ENCODE peak calls at places on chromosomes 13 and 19, in five cellular contexts. R, O, N, H and Q are unnamed samples.

GRCh38 chr19:41859213-41859617 is 840 bp upstream of the RPS19 start:
- DNase-seq in R (no peak), O (no peak), N (no peak), H (no peak), Q (no peak)

GRCh38 chr13:114124921-114125320 is 7.5 kb downstream of the RASA3 start:
- DNase-seq in R (no peak), O (no peak), N (no peak), H (no peak), Q (no peak)

GRCh38 chr19:1069009-1069779 is 2.2 kb downstream of the ARHGAP45 start:
- DNase-seq in R (no peak), O (no peak), N (no peak), H (no peak), Q (no peak)

GRCh38 chr13:53238241-53238640 is 209.6 kb downstream of the OLFM4 start:
- DNase-seq in R (no peak), O (no peak), N (no peak), H (no peak), Q (no peak)

GRCh38 chr19:17775245-17775927 is 19.6 kb upstream of the B3GNT3 start:
- DNase-seq in R (peak; percentile 45), O (peak; percentile 64), N (peak; percentile 92), H (no peak), Q (no peak)

GRCh38 chr13:26623125-26623524 is 65.6 kb downstream of the WASF3 start:
- DNase-seq in R (no peak), O (no peak), N (no peak), H (no peak), Q (no peak)

GRCh38 chr13:50526771-50527567 is 316.5 kb downstream of the DLEU7 start:
- DNase-seq in R (no peak), O (no peak), N (no peak), H (no peak), Q (no peak)

GRCh38 chr19:18650048-18650435 is 13.2 kb downstream of the KLHL26 start:
- DNase-seq in R (no peak), O (no peak), N (no peak), H (no peak), Q (no peak)

GRCh38 chr19:55152017-55152416 is 3.0 kb upstream of the TNNT1 start:
- DNase-seq in R (no peak), O (no peak), N (no peak), H (no peak), Q (no peak)

GRCh38 chr19:14582894-14583340 is at the start of gene CLEC17A:
- DNase-seq in R (no peak), O (no peak), N (no peak), H (peak; percentile 66), Q (no peak)

GRCh38 chr13:72851678-72852014 is 69.7 kb downstream of the PIBF1 start:
- DNase-seq in R (no peak), O (no peak), N (no peak), H (no peak), Q (no peak)

DNA sequence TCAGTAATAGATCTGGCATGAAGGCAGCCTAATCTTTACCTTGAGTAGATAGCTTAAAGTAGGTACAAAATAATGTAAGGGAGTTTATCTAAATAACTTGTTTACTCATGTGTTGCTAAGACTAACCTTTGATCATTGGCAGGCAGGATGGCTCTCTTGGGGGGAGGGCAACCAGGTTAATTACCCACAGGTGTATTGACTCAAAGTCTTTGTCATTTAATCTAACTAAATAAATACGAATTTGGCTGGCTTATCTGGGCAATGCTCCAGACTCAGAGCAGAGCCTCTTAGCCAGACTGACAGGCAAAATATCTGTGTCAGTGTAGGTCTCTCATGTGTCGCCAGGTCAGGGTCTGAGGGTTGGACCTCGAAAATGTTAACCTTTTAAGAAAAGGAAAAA is 283.4 kb upstream of the KLHL1 start:
- DNase-seq in R (no peak), O (peak; percentile 14), N (no peak), H (no peak), Q (no peak)
- TF ChIP-seq SUZ12 in R (no peak), O (no peak), N (no peak), H (no peak), Q (no peak)

GRCh38 chr13:108948269-108948671 is 318.9 kb downstream of the MYO16 start:
- DNase-seq in R (no peak), O (peak; percentile 24), N (no peak), H (no peak), Q (no peak)

GRCh38 chr13:108943842-108944241 is 314.4 kb downstream of the MYO16 start:
- DNase-seq in R (no peak), O (no peak), N (no peak), H (no peak), Q (no peak)

GRCh38 chr13:108947551-108948030 is 318.2 kb downstream of the MYO16 start:
- DNase-seq in R (no peak), O (no peak), N (no peak), H (no peak), Q (no peak)

GRCh38 chr13:108950333-108951010 is 321.1 kb downstream of the MYO16 start:
- DNase-seq in R (no peak), O (no peak), N (no peak), H (no peak), Q (no peak)

DNA sequence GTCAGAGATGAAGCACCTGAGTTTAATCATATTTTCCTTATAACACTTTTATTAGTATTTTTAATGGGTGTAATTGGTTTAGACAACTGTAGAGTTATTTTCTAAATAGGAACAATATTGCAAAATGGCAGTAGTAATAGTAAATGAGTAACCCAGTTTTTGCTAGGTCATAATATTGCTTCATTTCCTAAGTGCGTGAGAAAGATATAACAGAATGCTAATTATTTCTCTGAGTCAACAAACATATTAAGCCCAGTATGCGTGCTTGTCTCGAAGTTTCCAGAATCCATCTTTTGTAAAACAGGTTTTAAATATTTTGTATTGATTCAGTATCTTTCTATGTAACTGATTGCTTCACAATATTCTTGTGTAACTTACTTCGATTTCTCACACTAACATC is 315.3 kb downstream of the MYO16 start:
- DNase-seq in R (no peak), O (no peak), N (no peak), H (no peak), Q (no peak)
- TF ChIP-seq SUZ12 in R (no peak), O (no peak), N (no peak), H (no peak), Q (no peak)

GRCh38 chr13:111476197-111476596 is 155.8 kb downstream of the TEX29 start:
- DNase-seq in R (no peak), O (no peak), N (peak; percentile 30), H (no peak), Q (peak; percentile 20)
- TF ChIP-seq SUZ12 in R (no peak), O (no peak), N (no peak), H (no peak), Q (no peak)

GRCh38 chr13:39406688-39407087 is 196.3 kb downstream of the LHFPL6 start:
- DNase-seq in R (peak; percentile 38), O (no peak), N (no peak), H (peak; percentile 9), Q (no peak)

GRCh38 chr13:39407138-39407537 is 195.9 kb downstream of the LHFPL6 start:
- DNase-seq in R (no peak), O (no peak), N (no peak), H (no peak), Q (no peak)

GRCh38 chr13:39407786-39408185 is 195.2 kb downstream of the LHFPL6 start:
- DNase-seq in R (no peak), O (no peak), N (no peak), H (no peak), Q (no peak)

GRCh38 chr13:39405596-39405995 is 197.4 kb downstream of the LHFPL6 start:
- DNase-seq in R (no peak), O (no peak), N (no peak), H (no peak), Q (no peak)

GRCh38 chr13:39405107-39405506 is 197.9 kb downstream of the LHFPL6 start:
- DNase-seq in R (no peak), O (no peak), N (no peak), H (no peak), Q (no peak)
- TF ChIP-seq SUZ12 in R (no peak), O (no peak), N (no peak), H (no peak), Q (no peak)

GRCh38 chr19:48836089-48837017 is at the start of gene HSD17B14:
- DNase-seq in R (no peak), O (no peak), N (peak; percentile 80), H (no peak), Q (no peak)
- TF ChIP-seq SUZ12 in R (no peak), O (no peak), N (no peak), H (no peak), Q (no peak)

GRCh38 chr19:16200038-16200775 is 2.5 kb downstream of the AP1M1 start:
- DNase-seq in R (peak; percentile 2), O (peak; percentile 95), N (no peak), H (no peak), Q (no peak)
- TF ChIP-seq SUZ12 in R (no peak), O (no peak), N (no peak), H (no peak), Q (no peak)

GRCh38 chr19:51019544-51019925 is at the start of gene KLK10:
- DNase-seq in R (no peak), O (no peak), N (no peak), H (no peak), Q (no peak)

GRCh38 chr19:51015691-51016267 is 3.7 kb downstream of the KLK10 start:
- DNase-seq in R (no peak), O (no peak), N (no peak), H (no peak), Q (no peak)

GRCh38 chr19:51016798-51017683 is 2.5 kb downstream of the KLK10 start:
- DNase-seq in R (peak; percentile 84), O (peak; percentile 31), N (peak; percentile 98), H (no peak), Q (peak; percentile 59)

GRCh38 chr19:51020988-51021651 is 1.6 kb upstream of the KLK10 start:
- DNase-seq in R (peak; percentile 34), O (peak; percentile 40), N (no peak), H (no peak), Q (no peak)

DNA sequence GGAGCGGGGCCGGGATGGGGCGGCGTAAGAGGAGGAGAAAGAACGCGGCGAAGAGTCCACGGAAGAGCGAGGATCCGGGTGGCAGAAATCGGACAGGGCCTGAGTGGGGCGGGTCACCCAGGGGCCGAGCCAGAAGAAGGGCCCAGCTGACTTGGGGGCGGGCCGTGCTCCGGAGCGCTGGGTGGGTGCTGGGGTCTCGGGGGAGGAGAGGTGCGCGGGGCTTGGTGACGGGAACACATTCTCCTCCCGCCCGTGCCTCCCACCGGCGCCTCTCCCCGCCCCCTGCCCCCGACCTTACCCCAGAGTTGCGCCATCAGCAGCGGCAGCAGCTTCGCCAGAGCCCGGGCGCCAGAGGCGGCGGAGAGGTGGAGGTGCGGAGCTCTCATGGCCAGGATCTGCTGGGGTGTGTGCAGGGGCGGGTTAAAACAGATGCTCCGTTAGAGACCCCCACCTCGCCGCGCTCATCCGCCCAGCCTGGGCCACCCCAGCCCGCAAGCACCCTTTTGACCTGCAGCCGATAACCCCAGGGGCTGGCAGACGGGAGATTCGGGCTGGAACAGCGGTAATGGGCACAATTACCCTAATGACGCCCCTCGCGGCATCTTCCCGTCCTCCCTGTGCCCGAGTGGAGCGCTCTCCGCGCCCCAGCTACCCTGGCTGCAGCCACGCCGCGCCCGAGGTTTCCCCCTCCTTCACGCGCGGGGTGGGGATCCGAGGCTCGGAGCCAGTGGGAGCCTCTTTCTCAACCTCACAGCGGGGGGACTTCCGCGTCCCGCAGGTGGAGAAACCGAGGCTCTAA is 565 bp downstream of the KLK10 start:
- DNase-seq in R (no peak), O (no peak), N (peak; percentile 73), H (no peak), Q (no peak)
- TF ChIP-seq SUZ12 in R (no peak), O (no peak), N (no peak), H (no peak), Q (no peak)

GRCh38 chr19:35522745-35523327 is 5.3 kb downstream of the SBSN start:
- DNase-seq in R (no peak), O (no peak), N (no peak), H (no peak), Q (no peak)
- TF ChIP-seq SUZ12 in R (no peak), O (no peak), N (no peak), H (no peak), Q (no peak)